ENCODE peak calls at places on chromosomes 16 and 17, in six cellular contexts. X, D, L, Y, O and C are unnamed samples.

GRCh38 chr16:77373726-77374125 is 61.1 kb downstream of the ADAMTS18 start:
- DNase-seq in X (no peak), D (no peak), L (no peak), Y (no peak), O (no peak), C (no peak)

GRCh38 chr17:49821916-49822315 is 26.0 kb downstream of the TAC4 start:
- DNase-seq in X (no peak), D (no peak), L (no peak), Y (no peak), O (no peak), C (no peak)

GRCh38 chr16:46620265-46621005 is 744 bp downstream of the SHCBP1 start:
- DNase-seq in X (no peak), D (no peak), L (no peak), Y (no peak), O (no peak), C (no peak)

GRCh38 chr16:30009085-30009862 is 1.6 kb downstream of the DOC2A start:
- DNase-seq in X (no peak), D (no peak), L (no peak), Y (no peak), O (no peak), C (no peak)

GRCh38 chr16:31201511-31202401 is 804 bp downstream of the PYCARD start:
- DNase-seq in X (no peak), D (peak; percentile 49), L (no peak), Y (peak; percentile 75), O (peak; percentile 37), C (peak; percentile 20)

GRCh38 chr17:2947996-2948550 is 115.3 kb downstream of the OR1D5 start:
- DNase-seq in X (no peak), D (no peak), L (no peak), Y (no peak), O (no peak), C (no peak)

GRCh38 chr16:31298958-31299357 is 39.2 kb downstream of the ITGAM start:
- DNase-seq in X (no peak), D (no peak), L (no peak), Y (no peak), O (no peak), C (no peak)

GRCh38 chr17:32671891-32672290 is 185.1 kb downstream of the CDK5R1 start:
- DNase-seq in X (no peak), D (no peak), L (no peak), Y (no peak), O (no peak), C (no peak)

GRCh38 chr17:39062846-39063680 is 88.4 kb downstream of the PLXDC1 start:
- DNase-seq in X (no peak), D (no peak), L (no peak), Y (peak; percentile 58), O (no peak), C (no peak)

GRCh38 chr17:9472541-9472940 is 103.1 kb downstream of the STX8 start:
- DNase-seq in X (no peak), D (no peak), L (no peak), Y (no peak), O (no peak), C (no peak)

GRCh38 chr17:39626671-39627169 is at the start of gene PPP1R1B:
- DNase-seq in X (no peak), D (no peak), L (no peak), Y (no peak), O (no peak), C (no peak)

GRCh38 chr16:1308036-1308976 is 1.1 kb upstream of the UBE2I start:
- DNase-seq in X (no peak), D (no peak), L (no peak), Y (peak; percentile 57), O (no peak), C (no peak)

GRCh38 chr17:41919165-41919817 is 540 bp upstream of the ACLY start:
- DNase-seq in X (no peak), D (no peak), L (no peak), Y (peak; percentile 90), O (no peak), C (no peak)

GRCh38 chr16:17556276-17557052 is 85.7 kb upstream of the XYLT1 start:
- DNase-seq in X (peak; percentile 26), D (no peak), L (no peak), Y (peak; percentile 43), O (no peak), C (no peak)

GRCh38 chr16:88456356-88457292 is 3.5 kb downstream of the ZFPM1 start:
- DNase-seq in X (no peak), D (peak; percentile 24), L (peak; percentile 40), Y (no peak), O (no peak), C (peak; percentile 74)

GRCh38 chr16:4133897-4134372 is 17.7 kb upstream of the ADCY9 start:
- DNase-seq in X (no peak), D (no peak), L (no peak), Y (peak; percentile 92), O (no peak), C (no peak)

GRCh38 chr17:50558955-50559614 is 1.4 kb upstream of the CACNA1G start:
- DNase-seq in X (no peak), D (no peak), L (no peak), Y (peak; percentile 57), O (no peak), C (no peak)

GRCh38 chr17:31550389-31551056 is 159.0 kb downstream of the RAB11FIP4 start:
- DNase-seq in X (no peak), D (no peak), L (no peak), Y (no peak), O (no peak), C (no peak)

GRCh38 chr16:17224859-17225258 is 245.9 kb downstream of the XYLT1 start:
- DNase-seq in X (no peak), D (no peak), L (no peak), Y (no peak), O (no peak), C (peak; percentile 20)

GRCh38 chr16:65070831-65071230 is 51.0 kb downstream of the CDH11 start:
- DNase-seq in X (peak; percentile 48), D (no peak), L (no peak), Y (peak; percentile 71), O (peak; percentile 68), C (no peak)

GRCh38 chr17:8832711-8833352 is 33.7 kb upstream of the MFSD6L start:
- DNase-seq in X (peak; percentile 41), D (no peak), L (no peak), Y (peak; percentile 87), O (peak; percentile 35), C (no peak)

GRCh38 chr17:35536664-35537160 is 766 bp downstream of the SLFN12L start:
- DNase-seq in X (no peak), D (no peak), L (no peak), Y (no peak), O (no peak), C (peak; percentile 60)

GRCh38 chr17:7016406-7016805 is 4.0 kb downstream of the RNASEK start:
- DNase-seq in X (no peak), D (no peak), L (no peak), Y (no peak), O (no peak), C (no peak)